ENCODE peak calls at places on chromosomes 6 and 20, in five cellular contexts. G, U, O, I and M are unnamed samples.

GRCh38 chr6:44955145-44955544 is 373.0 kb upstream of the RUNX2 start:
- DNase-seq in G (no peak), U (no peak), O (no peak), I (no peak), M (no peak)

GRCh38 chr6:5249451-5250122 is 11.2 kb downstream of the LYRM4 start:
- DNase-seq in G (no peak), U (no peak), O (no peak), I (no peak), M (no peak)

GRCh38 chr6:116206231-116206903 is 47.5 kb downstream of the TSPYL4 start:
- DNase-seq in G (no peak), U (no peak), O (no peak), I (no peak), M (no peak)

GRCh38 chr6:35016417-35017221 is 124.5 kb downstream of the TCP11 start:
- DNase-seq in G (no peak), U (no peak), O (no peak), I (no peak), M (no peak)

GRCh38 chr6:26304213-26305096 is 60.5 kb upstream of the BTN3A2 start:
- DNase-seq in G (peak; percentile 41), U (no peak), O (no peak), I (peak; percentile 37), M (peak; percentile 91)

GRCh38 chr6:105282801-105283585 is 103.2 kb upstream of the POPDC3 start:
- DNase-seq in G (no peak), U (no peak), O (no peak), I (no peak), M (no peak)

GRCh38 chr20:36792422-36792821 is 18.9 kb upstream of the DSN1 start:
- DNase-seq in G (peak; percentile 37), U (no peak), O (peak; percentile 80), I (peak; percentile 73), M (peak; percentile 54)

GRCh38 chr20:61948586-61949362 is 116.9 kb downstream of the TAF4 start:
- DNase-seq in G (no peak), U (no peak), O (no peak), I (peak; percentile 4), M (no peak)

GRCh38 chr6:34240329-34241248 is 3.9 kb downstream of the HMGA1 start:
- DNase-seq in G (peak; percentile 20), U (no peak), O (no peak), I (peak; percentile 10), M (no peak)

GRCh38 chr6:150267686-150268561 is 100.9 kb upstream of the IYD start:
- DNase-seq in G (peak; percentile 58), U (no peak), O (no peak), I (no peak), M (no peak)

GRCh38 chr6:149451361-149452061 is 33.3 kb downstream of the ZC3H12D start:
- DNase-seq in G (no peak), U (no peak), O (no peak), I (peak; percentile 44), M (no peak)

GRCh38 chr6:41634657-41635056 is 3.6 kb upstream of the MDFI start:
- DNase-seq in G (no peak), U (no peak), O (no peak), I (peak; percentile 36), M (no peak)

DNA sequence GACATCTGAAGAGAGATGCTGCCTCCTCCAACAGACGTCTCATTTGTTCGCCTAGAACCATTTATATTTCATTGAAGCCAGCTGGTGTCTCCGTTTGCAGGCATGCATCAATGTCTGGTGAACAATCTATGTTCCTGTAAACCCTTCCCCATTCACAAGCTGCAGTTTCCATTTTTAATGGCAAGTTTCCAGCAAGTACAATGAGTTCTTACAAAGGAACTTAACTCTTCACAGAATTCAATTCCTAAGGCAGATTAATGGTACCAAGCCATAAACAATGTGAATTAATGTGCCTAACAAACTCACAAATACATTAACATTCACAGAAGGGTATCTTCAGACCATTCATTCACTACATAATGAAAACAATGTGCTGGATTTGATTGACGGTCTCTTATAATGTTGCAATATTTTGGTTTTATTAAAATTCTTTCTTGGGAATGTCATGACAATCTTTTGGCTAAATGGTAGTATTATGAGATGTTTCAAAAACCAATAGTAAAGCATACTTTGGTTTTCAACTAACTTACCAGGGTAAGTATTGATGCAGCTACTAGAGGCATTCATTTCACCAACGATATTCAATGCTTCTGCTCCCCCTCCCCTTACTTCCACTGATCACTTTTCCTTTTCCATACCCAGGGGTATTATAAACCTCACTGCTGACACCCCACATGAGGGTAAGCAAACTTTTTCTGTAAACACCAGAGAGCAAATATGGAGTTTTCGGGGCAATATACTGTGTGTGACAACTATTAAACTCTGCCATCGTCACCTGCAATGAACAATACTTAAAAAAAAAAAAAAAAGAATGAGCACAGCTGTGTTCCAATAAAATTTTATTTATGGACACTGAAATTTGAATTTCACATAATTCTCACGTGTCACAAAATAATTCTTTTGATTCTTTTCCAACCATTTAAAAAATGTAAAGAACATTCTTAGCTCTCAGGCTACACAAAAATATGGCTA is 4.2 kb downstream of the AKIRIN2 start:
- DNase-seq in G (no peak), U (no peak), O (no peak), I (no peak), M (no peak)
- TF ChIP-seq ESRRA in G (no peak), U (no peak), O (no peak), I (no peak), M (no peak)

GRCh38 chr20:22575087-22575721 is 9.2 kb downstream of the FOXA2 start:
- DNase-seq in G (no peak), U (no peak), O (peak; percentile 23), I (no peak), M (no peak)

GRCh38 chr20:22574545-22575086 is 9.8 kb downstream of the FOXA2 start:
- DNase-seq in G (no peak), U (no peak), O (no peak), I (no peak), M (no peak)

GRCh38 chr20:22576273-22576672 is 8.1 kb downstream of the FOXA2 start:
- DNase-seq in G (no peak), U (no peak), O (peak; percentile 27), I (no peak), M (no peak)

GRCh38 chr20:22576733-22577514 is 7.4 kb downstream of the FOXA2 start:
- DNase-seq in G (no peak), U (no peak), O (peak; percentile 37), I (no peak), M (no peak)

GRCh38 chr20:22575737-22576136 is 8.6 kb downstream of the FOXA2 start:
- DNase-seq in G (no peak), U (no peak), O (no peak), I (no peak), M (no peak)
- TF ChIP-seq USF2 in G (no peak), U (no peak), O (no peak), I (no peak), M (no peak)

GRCh38 chr6:21946298-21946783 is 350.5 kb downstream of the PRL start:
- DNase-seq in G (no peak), U (no peak), O (no peak), I (no peak), M (no peak)

GRCh38 chr6:21949211-21949801 is 347.5 kb downstream of the PRL start:
- DNase-seq in G (no peak), U (no peak), O (peak; percentile 12), I (no peak), M (no peak)

GRCh38 chr6:21952367-21952766 is 344.5 kb downstream of the PRL start:
- DNase-seq in G (no peak), U (no peak), O (no peak), I (no peak), M (no peak)

GRCh38 chr6:21942910-21943309 is 349.4 kb downstream of the SOX4 start:
- DNase-seq in G (no peak), U (no peak), O (no peak), I (no peak), M (no peak)

DNA sequence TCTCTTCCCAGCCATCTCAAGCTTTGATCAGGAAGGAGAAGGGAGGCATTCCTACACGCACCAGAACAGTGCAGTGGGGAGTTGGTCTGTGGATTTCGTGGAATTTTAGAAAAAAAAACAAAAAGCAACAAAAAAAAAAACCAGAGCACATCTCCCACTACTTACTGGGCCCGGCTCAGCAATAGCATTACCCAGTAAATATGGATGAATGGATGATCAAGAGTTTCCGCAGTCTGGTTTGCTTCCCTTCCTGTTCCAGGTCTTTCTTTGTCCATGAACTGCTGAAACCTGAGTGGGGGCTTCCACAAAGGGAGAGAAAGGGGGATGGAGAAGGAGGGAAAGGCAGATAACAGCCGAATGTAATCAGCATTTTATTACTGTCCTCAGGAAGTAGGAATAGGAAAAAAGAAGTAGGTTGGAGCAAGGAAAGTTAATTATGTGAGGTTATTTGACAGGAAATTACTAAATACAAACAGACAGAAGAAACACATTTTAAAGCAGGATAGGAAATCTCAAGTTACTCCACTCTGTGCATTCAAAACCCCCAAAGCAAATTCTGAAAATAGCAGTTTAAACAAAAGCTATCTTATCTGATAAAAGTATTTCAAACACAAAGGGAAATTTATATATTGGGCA is 349.0 kb downstream of the PRL start:
- DNase-seq in G (no peak), U (no peak), O (no peak), I (no peak), M (no peak)
- TF ChIP-seq ESRRA in G (no peak), U (no peak), O (no peak), I (no peak), M (no peak)

DNA sequence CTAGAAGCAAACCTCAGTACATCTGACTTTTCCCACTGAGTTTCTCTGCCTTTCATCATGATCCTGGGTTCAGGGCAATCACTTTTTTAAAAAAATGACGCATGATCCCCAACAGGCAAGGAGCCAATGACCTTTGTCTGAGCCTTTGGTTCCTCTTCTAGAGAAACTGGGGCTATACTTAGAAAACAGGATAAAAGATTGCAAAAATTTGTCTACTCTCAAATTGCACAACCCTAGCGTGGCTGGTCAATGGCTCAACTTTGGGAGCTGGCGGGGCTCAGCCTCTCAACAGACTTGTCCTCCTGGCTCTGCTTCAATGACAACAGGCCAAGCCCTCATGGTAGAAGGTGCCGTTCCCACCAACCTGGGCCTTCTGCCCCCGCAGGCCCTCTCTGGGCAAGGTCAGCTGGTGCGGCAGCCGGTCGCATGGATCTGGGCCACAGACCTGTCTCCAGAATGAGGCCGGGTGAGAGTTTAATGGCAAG is 48.7 kb downstream of the PDYN start:
- DNase-seq in G (no peak), U (no peak), O (no peak), I (no peak), M (no peak)
- TF ChIP-seq USF2 in G (no peak), U (no peak), O (no peak), I (no peak), M (no peak)

GRCh38 chr6:135521431-135521830 is 23.9 kb upstream of the AHI1 start:
- DNase-seq in G (no peak), U (no peak), O (no peak), I (no peak), M (no peak)
- TF ChIP-seq ESRRA in G (no peak), U (no peak), O (no peak), I (no peak), M (no peak)